ENCODE peak calls at places on chromosomes 16 and 17, in eight cellular contexts. R is tibial artery, X is IMR-90, L is fibroblast of pulmonary artery, G is omental fat pad, W is heart left ventricle, S is AG04450, K is left lung. O is an unnamed sample.

GRCh38 chr17:9279911-9280310 is 258.6 kb downstream of the NTN1 start:
- DNase-seq in R (no peak), X (no peak), L (no peak), G (no peak), W (no peak), S (no peak), K (no peak), O (no peak)

GRCh38 chr17:19933221-19933620 is 44.4 kb downstream of the AKAP10 start:
- DNase-seq in R (no peak), X (peak; percentile 31), L (peak; percentile 22), G (no peak), W (no peak), S (no peak), K (no peak), O (no peak)

GRCh38 chr17:58666858-58667267 is 25.0 kb downstream of the TEX14 start:
- DNase-seq in R (peak; percentile 69), X (peak; percentile 79), L (peak; percentile 95), G (peak; percentile 33), W (peak; percentile 61), S (no peak), K (peak; percentile 86), O (peak; percentile 23)

GRCh38 chr17:39667262-39668140 is 752 bp upstream of the PNMT start:
- DNase-seq in R (no peak), X (no peak), L (no peak), G (no peak), W (peak; percentile 77), S (no peak), K (no peak), O (no peak)

GRCh38 chr16:17451835-17452234 is 18.9 kb downstream of the XYLT1 start:
- DNase-seq in R (no peak), X (no peak), L (no peak), G (no peak), W (no peak), S (no peak), K (no peak), O (no peak)

GRCh38 chr17:72024457-72024856 is 96.4 kb upstream of the SOX9 start:
- DNase-seq in R (no peak), X (no peak), L (no peak), G (no peak), W (no peak), S (no peak), K (no peak), O (no peak)

GRCh38 chr16:51839697-51840462 is 688.8 kb upstream of the SALL1 start:
- DNase-seq in R (no peak), X (peak; percentile 60), L (peak; percentile 33), G (no peak), W (no peak), S (no peak), K (no peak), O (no peak)

GRCh38 chr17:77493238-77493812 is 352.6 kb downstream of the SEC14L1 start:
- DNase-seq in R (peak; percentile 52), X (no peak), L (no peak), G (no peak), W (peak; percentile 28), S (no peak), K (peak; percentile 47), O (no peak)

GRCh38 chr16:47905771-47906170 is 250.0 kb downstream of the ABCC12 start:
- DNase-seq in R (no peak), X (peak; percentile 63), L (no peak), G (no peak), W (no peak), S (no peak), K (no peak), O (no peak)

GRCh38 chr16:49492090-49492801 is 118.6 kb downstream of the C16orf78 start:
- DNase-seq in R (peak; percentile 32), X (no peak), L (peak; percentile 12), G (no peak), W (peak; percentile 48), S (no peak), K (peak; percentile 31), O (peak; percentile 32)

GRCh38 chr16:58451945-58452401 is 48.0 kb upstream of the NDRG4 start:
- DNase-seq in R (no peak), X (no peak), L (peak; percentile 56), G (no peak), W (no peak), S (no peak), K (no peak), O (no peak)

GRCh38 chr17:32152130-32152529 is 9.8 kb downstream of the RHOT1 start:
- DNase-seq in R (peak; percentile 47), X (no peak), L (no peak), G (no peak), W (peak; percentile 50), S (no peak), K (no peak), O (no peak)

GRCh38 chr17:8629371-8630226 is 926 bp downstream of the MYH10 start:
- DNase-seq in R (peak; percentile 49), X (no peak), L (peak; percentile 36), G (no peak), W (peak; percentile 48), S (no peak), K (no peak), O (peak; percentile 29)

GRCh38 chr17:79147791-79148506 is 73.3 kb downstream of the ENGASE start:
- DNase-seq in R (no peak), X (no peak), L (no peak), G (no peak), W (no peak), S (no peak), K (no peak), O (no peak)
- TF ChIP-seq CTCF in R (no peak), X (no peak), L (no peak), G (no peak), W (no peak), S (peak; percentile 8), K (no peak), O (no peak)

DNA sequence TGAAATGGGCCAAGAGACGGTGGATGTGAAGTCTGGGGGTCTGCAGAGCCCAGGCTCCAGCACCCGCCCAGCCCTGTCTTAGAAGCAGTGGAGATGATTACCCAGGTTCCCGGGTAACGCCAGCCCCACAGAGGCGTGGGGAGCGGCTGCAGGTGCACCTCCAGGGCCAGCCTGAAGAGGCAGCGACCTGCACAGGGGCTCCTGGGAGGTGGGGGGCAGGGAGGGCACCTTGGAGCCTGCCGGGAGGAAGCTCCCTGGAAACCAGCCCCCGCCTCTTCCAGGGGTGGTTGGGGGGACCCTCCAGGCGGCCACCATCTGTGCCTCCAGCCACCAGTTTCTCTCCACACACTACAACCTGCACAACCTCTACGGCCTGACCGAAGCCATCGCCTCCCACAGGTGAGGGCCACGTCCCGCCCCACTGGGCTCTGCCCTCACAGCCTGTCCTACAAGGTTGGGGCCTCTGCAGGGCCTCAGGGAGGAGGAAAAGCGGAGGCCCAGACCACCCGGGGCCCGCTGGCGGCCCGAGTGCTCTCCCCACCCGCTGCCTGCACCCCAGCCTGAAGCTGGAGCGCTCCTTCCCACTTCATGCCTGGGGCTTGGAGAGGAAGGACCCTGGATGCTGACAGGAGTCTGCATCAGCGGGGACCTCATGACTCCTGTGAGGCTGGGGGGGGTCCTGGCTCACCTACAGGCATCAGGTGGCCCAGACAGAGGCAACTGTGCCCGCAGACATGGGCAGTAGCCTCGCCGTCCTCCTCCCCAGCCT is 10.5 kb downstream of the GAA start:
- DNase-seq in R (no peak), X (no peak), L (no peak), G (no peak), W (no peak), S (no peak), K (no peak), O (no peak)
- TF ChIP-seq CTCF in R (no peak), X (no peak), L (no peak), G (no peak), W (no peak), S (no peak), K (no peak), O (no peak)

DNA sequence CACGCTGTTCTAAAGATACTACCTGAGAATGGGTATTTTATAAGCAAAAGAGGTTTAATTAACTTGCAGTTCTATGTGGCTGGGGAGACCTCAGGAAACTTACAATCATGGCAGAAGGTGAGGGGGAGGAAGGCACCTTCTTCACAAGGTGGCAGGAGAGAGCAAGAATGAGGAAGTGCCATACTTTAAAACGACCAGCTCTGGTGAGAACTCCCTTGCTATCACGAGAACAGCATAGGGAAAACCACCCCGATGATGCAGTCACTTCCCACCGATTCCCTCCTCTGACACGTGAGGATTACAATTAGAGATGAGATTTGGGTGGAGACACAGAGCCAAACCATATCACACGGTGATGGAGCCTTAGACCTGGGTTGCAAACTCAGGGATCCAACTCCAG is 317.5 kb upstream of the EEF2KMT start:
- DNase-seq in R (no peak), X (no peak), L (no peak), G (no peak), W (no peak), S (no peak), K (no peak), O (no peak)
- TF ChIP-seq CTCF in R (no peak), X (no peak), L (no peak), G (no peak), W (no peak), S (no peak), K (no peak), O (no peak)

DNA sequence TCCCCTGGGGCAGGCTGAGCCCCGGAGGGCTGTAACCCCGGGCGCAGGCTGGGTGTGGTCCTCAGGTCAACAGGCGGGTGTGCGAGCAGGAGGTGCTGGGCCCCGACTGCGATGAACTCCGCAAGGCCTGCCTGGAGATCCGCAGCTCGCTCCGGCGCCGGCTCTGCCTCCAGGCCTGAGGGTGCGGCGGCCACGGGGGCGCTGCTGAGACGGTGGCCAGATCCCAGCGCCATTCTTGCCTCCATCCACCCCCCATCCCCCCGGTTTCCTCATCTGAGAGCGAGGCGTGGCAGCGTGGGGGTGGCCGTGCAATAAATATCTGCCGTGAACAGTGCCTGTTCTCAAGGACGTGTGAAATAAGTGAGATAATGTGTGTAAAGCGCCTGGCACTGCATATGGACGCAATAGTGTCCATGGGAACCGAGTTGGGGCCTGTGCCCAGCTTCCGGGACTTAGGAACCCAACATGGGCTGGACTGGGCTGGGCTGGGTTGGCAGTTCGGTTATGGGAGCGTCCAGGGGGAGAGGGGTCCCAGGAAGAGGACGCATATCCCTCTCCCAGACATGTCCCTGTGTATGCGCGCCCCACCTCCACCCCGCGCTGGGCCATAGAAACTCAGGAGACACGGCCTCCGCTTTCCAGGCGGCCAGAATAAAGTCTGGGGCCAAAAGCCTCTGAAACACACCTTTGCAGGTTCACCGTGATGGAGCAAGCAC is 15.0 kb downstream of the ZNF213 start:
- DNase-seq in R (peak; percentile 66), X (peak; percentile 42), L (peak; percentile 67), G (no peak), W (peak; percentile 75), S (no peak), K (peak; percentile 77), O (peak; percentile 53)
- TF ChIP-seq CTCF in R (no peak), X (peak; percentile 53), L (peak; percentile 43), G (no peak), W (peak; percentile 48), S (peak; percentile 53), K (no peak), O (no peak)

GRCh38 chr17:67245694-67246397 is 850 bp upstream of the HELZ start:
- DNase-seq in R (no peak), X (no peak), L (no peak), G (no peak), W (no peak), S (no peak), K (peak; percentile 40), O (peak; percentile 40)
- TF ChIP-seq CTCF in R (no peak), X (no peak), L (no peak), G (no peak), W (no peak), S (no peak), K (no peak), O (no peak)

O was measured in activated B cell treated with CpG ODN at 0.5 μM for 24 hours.